ENCODE peak calls at places on chromosomes 11 and 22, in five cellular contexts. E, W, R, G and D are unnamed samples.

GRCh38 chr11:73950869-73951710 is at the start of gene DNAJB13:
- DNase-seq in R (peak; percentile 46), W (no peak), G (peak; percentile 36), E (peak; percentile 45), D (peak; percentile 70)

GRCh38 chr11:117180020-117180419 is 1.5 kb downstream of the SIDT2 start:
- DNase-seq in G (peak; percentile 15), E (no peak), W (no peak), R (no peak), D (no peak)

GRCh38 chr11:63833048-63833447 is 5.9 kb upstream of the MARK2 start:
- DNase-seq in G (no peak), R (no peak), E (no peak), W (peak; percentile 22), D (peak; percentile 14)

GRCh38 chr11:74680703-74681531 is 50.3 kb downstream of the CHRDL2 start:
- DNase-seq in E (no peak), W (peak; percentile 66), G (no peak), R (no peak), D (peak; percentile 49)

GRCh38 chr11:31932879-31933278 is 121.8 kb upstream of the PAX6 start:
- DNase-seq in E (no peak), R (no peak), W (no peak), G (no peak), D (no peak)

GRCh38 chr11:110168404-110168803 is 75.2 kb downstream of the ZC3H12C start:
- DNase-seq in G (no peak), R (no peak), E (no peak), W (no peak), D (no peak)

GRCh38 chr11:61315260-61315659 is 17.6 kb downstream of the DDB1 start:
- DNase-seq in E (no peak), R (no peak), G (no peak), W (no peak), D (no peak)

GRCh38 chr11:126011220-126011619 is 51.4 kb downstream of the CDON start:
- DNase-seq in E (no peak), G (no peak), W (no peak), R (no peak), D (no peak)

GRCh38 chr11:68480855-68481510 is 20.4 kb downstream of the PPP6R3 start:
- DNase-seq in W (no peak), G (no peak), E (peak; percentile 24), R (no peak), D (no peak)

GRCh38 chr11:102114032-102114431 is 3.8 kb downstream of the YAP1 start:
- DNase-seq in E (no peak), W (no peak), R (no peak), G (no peak), D (no peak)

GRCh38 chr11:4606231-4607015 is 1.6 kb downstream of the TRIM68 start:
- DNase-seq in G (peak; percentile 12), R (peak; percentile 62), W (no peak), E (peak; percentile 44), D (no peak)

GRCh38 chr22:36828815-36829214 is 12.0 kb upstream of the PVALB start:
- DNase-seq in R (no peak), G (no peak), E (no peak), W (no peak), D (no peak)

GRCh38 chr11:66857234-66857926 is 516 bp downstream of the LRFN4 start:
- DNase-seq in E (no peak), W (no peak), R (no peak), G (no peak), D (peak; percentile 80)

GRCh38 chr11:109864161-109864661 is 229.0 kb upstream of the ZC3H12C start:
- DNase-seq in W (no peak), E (no peak), R (no peak), G (no peak), D (no peak)

GRCh38 chr22:46788426-46789168 is 26.1 kb downstream of the TBC1D22A start:
- DNase-seq in W (peak; percentile 30), G (no peak), R (no peak), E (no peak), D (peak; percentile 36)

GRCh38 chr22:28976588-28976987 is 85.0 kb downstream of the C22orf31 start:
- DNase-seq in G (no peak), E (peak; percentile 83), R (peak; percentile 74), W (no peak), D (no peak)

GRCh38 chr22:45742866-45743450 is 71.3 kb downstream of the ATXN10 start:
- DNase-seq in E (peak; percentile 89), W (no peak), R (no peak), G (no peak), D (no peak)

GRCh38 chr22:27642104-27642800 is 159.3 kb downstream of the MN1 start:
- DNase-seq in R (no peak), E (no peak), W (peak; percentile 62), G (no peak), D (no peak)

GRCh38 chr11:68146704-68147474 is 25.7 kb upstream of the CHKA start:
- DNase-seq in W (no peak), R (peak; percentile 52), G (peak; percentile 88), E (peak; percentile 47), D (no peak)

GRCh38 chr22:38298312-38299000 is 18.8 kb downstream of the CSNK1E start:
- DNase-seq in W (no peak), R (no peak), G (no peak), E (peak; percentile 95), D (no peak)

GRCh38 chr11:121494355-121495099 is 41.8 kb upstream of the SORL1-AS1 start:
- DNase-seq in G (no peak), R (no peak), W (no peak), E (no peak), D (no peak)

GRCh38 chr22:27994481-27995331 is 75.7 kb upstream of the PITPNB start:
- DNase-seq in E (no peak), R (no peak), W (peak; percentile 68), G (no peak), D (no peak)

GRCh38 chr11:64844330-64845124 is at the start of gene CDC42BPG:
- DNase-seq in R (peak; percentile 57), W (peak; percentile 89), G (peak; percentile 91), E (peak; percentile 58), D (peak; percentile 93)

GRCh38 chr22:27459955-27460354 is 341.6 kb downstream of the MN1 start:
- DNase-seq in E (no peak), R (no peak), G (no peak), W (no peak), D (no peak)

GRCh38 chr11:74877132-74877531 is 71.8 kb downstream of the XRRA1 start:
- DNase-seq in R (no peak), G (no peak), W (no peak), E (peak; percentile 21), D (no peak)

GRCh38 chr11:68040121-68040956 is 1.5 kb downstream of the TCIRG1 start:
- DNase-seq in E (peak; percentile 69), W (peak; percentile 88), G (peak; percentile 66), R (peak; percentile 86), D (peak; percentile 89)

GRCh38 chr11:119889111-119889510 is 160.1 kb upstream of the NECTIN1 start:
- DNase-seq in W (no peak), E (no peak), R (no peak), G (no peak), D (no peak)

GRCh38 chr11:86735462-86736302 is 63.3 kb upstream of the ME3 start:
- DNase-seq in G (no peak), W (no peak), E (peak; percentile 63), R (peak; percentile 78), D (no peak)

GRCh38 chr11:9820260-9820659 is 156.4 kb downstream of the SWAP70 start:
- DNase-seq in R (no peak), W (no peak), G (no peak), E (no peak), D (no peak)

GRCh38 chr22:24529898-24530297 is 25.0 kb downstream of the GUCD1 start:
- DNase-seq in G (no peak), W (no peak), R (no peak), E (no peak), D (no peak)

GRCh38 chr11:34345012-34345804 is 12.6 kb downstream of the ABTB2 start:
- DNase-seq in E (peak; percentile 73), G (peak; percentile 49), R (no peak), W (peak; percentile 80), D (peak; percentile 76)

GRCh38 chr11:33257897-33258630 is 883 bp downstream of the HIPK3 start:
- DNase-seq in G (peak; percentile 84), E (peak; percentile 94), R (peak; percentile 82), W (peak; percentile 96), D (peak; percentile 96)

GRCh38 chr11:125264091-125265022 is 99.8 kb downstream of the PKNOX2 start:
- DNase-seq in G (no peak), E (no peak), W (no peak), R (no peak), D (no peak)

GRCh38 chr11:27926981-27927481 is 180.9 kb downstream of the KIF18A start:
- DNase-seq in E (peak; percentile 78), W (no peak), R (no peak), G (no peak), D (no peak)

GRCh38 chr22:48743601-48744282 is 1083.9 kb downstream of the BRD1 start:
- DNase-seq in R (no peak), W (peak; percentile 60), G (peak; percentile 3), E (no peak), D (no peak)

DNA sequence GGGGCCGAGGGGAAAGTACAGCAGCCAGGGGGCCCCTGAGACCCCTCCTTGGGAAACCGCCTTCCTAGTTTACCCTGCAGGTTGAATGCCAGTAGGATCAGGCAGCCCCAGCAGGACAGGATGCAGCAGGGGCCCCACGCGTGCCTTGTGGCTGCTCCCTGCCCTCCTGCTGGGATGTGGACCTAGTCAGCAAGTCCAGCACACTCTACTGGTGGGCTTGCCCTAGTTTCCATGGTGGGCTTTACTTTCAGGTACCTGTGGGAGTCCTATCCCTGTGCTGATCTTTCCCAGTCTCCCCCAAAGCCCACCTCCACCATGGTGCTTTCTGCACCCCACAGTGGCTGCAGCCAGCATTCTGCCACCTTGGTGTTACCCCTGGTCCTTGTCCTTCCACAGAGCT is 22.2 kb downstream of the SHISA8 start:
- DNase-seq in R (no peak), G (no peak), E (no peak), W (no peak), D (no peak)
- H3K36me3 ChIP-seq in R (peaks cover 45% of the 10 kb centered on the region), G (peaks cover 2% of the 10 kb centered on the region), E (peaks cover 30% of the 10 kb centered on the region), W (peaks cover 2% of the 10 kb centered on the region), D (peaks cover 25% of the 10 kb centered on the region)

GRCh38 chr22:43173976-43174720 is 12.8 kb downstream of the TTLL12 start:
- DNase-seq in R (no peak), W (peak; percentile 72), E (no peak), G (no peak), D (peak; percentile 67)
- H3K36me3 ChIP-seq in R (peaks cover 23% of the 10 kb centered on the region), W (no peaks in the 10 kb centered on the region), E (peaks cover 24% of the 10 kb centered on the region), G (no peaks in the 10 kb centered on the region), D (peaks cover 4% of the 10 kb centered on the region)

DNA sequence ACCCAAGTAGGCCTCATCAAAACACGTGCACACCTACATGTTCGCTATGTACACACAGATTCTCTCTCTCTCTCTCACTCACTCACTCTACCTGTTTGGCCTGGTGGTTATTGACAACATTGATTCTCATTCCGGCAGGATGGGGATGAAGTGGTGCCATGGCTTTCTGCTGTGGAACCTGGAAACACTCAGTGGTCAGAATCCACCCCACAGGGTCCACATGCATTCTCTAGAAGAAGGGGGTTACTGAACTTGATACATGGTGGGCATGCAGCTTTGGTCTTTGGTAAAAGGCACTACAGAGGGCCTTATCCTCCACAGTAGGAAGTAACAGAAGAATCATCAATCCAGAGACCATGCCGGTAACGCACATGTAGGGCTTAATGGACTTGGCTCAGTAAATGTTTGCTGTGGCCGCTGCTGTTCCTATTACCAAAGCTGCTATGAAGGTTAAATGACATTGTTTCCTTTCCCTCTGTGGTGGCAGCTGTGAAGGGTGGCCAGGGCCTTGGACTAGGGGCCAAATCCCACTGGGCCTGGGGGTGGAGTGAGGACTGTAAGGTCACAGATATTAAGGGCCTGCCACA is 12.7 kb downstream of the POLDIP3 start:
- DNase-seq in R (no peak), W (no peak), E (no peak), G (no peak), D (no peak)
- H3K36me3 ChIP-seq in R (peaks cover 30% of the 10 kb centered on the region), W (peaks cover 8% of the 10 kb centered on the region), E (peaks cover 23% of the 10 kb centered on the region), G (no peaks in the 10 kb centered on the region), D (peaks cover 30% of the 10 kb centered on the region)

GRCh38 chr11:2942447-2942846 is 13.2 kb upstream of the PHLDA2 start:
- DNase-seq in W (no peak), R (no peak), E (no peak), G (no peak), D (peak; percentile 68)
- H3K36me3 ChIP-seq in W (no peaks in the 10 kb centered on the region), R (peaks cover 18% of the 10 kb centered on the region), E (peaks cover 5% of the 10 kb centered on the region), G (no peaks in the 10 kb centered on the region), D (peaks cover 8% of the 10 kb centered on the region)